ENCODE peak calls at places on chromosomes 4 and X, in eight cellular contexts. A is uterus, Z is sigmoid colon, R is HepG2, G is tibial nerve, E is Peyer's patch, F is spleen, N is adrenal gland. H is an unnamed sample. For H3K4me1, the result is how much of the 10 kb centered on the place peaks cover.

GRCh38 chrX:19214248-19214787 is 92.0 kb upstream of the ADGRG2 start:
- DNase-seq in E (no peak), Z (no peak), A (no peak), G (no peak), F (no peak), R (no peak), N (no peak), H (no peak)

GRCh38 chrX:77431227-77431626 is 16.0 kb upstream of the FGF16 start:
- DNase-seq in G (peak), R (no peak), E (no peak), A (no peak), N (no peak), Z (no peak), F (no peak), H (peak)

GRCh38 chr4:26022346-26022891 is 108.4 kb downstream of the SMIM20 start:
- DNase-seq in R (peak), N (no peak), G (no peak), A (no peak), E (no peak), F (no peak), Z (no peak), H (no peak)

GRCh38 chr4:3369781-3370660 is 71.7 kb upstream of the HGFAC start:
- DNase-seq in G (no peak), Z (peak), E (no peak), F (no peak), R (no peak), A (peak), N (no peak), H (no peak)

GRCh38 chrX:123975180-123975579 is 13.7 kb downstream of the STAG2 start:
- DNase-seq in A (no peak), F (no peak), E (no peak), N (no peak), G (no peak), Z (no peak), R (no peak), H (no peak)

GRCh38 chrX:54358424-54359211 is 772 bp upstream of the WNK3 start:
- DNase-seq in E (peak), A (peak), G (peak), Z (peak), R (no peak), N (peak), F (peak), H (peak)

GRCh38 chr4:3317011-3317655 is 24.3 kb downstream of the RGS12 start:
- DNase-seq in A (no peak), G (no peak), N (no peak), E (no peak), Z (no peak), F (peak), R (no peak), H (peak)

GRCh38 chr4:111639120-111639519 is 506.1 kb upstream of the FAM241A start:
- DNase-seq in N (peak), E (no peak), A (no peak), Z (no peak), G (no peak), R (no peak), F (no peak), H (no peak)

GRCh38 chrX:40031861-40032422 is 65.8 kb downstream of the BCOR start:
- DNase-seq in R (no peak), N (peak), G (no peak), A (no peak), E (no peak), F (no peak), Z (no peak), H (no peak)

DNA sequence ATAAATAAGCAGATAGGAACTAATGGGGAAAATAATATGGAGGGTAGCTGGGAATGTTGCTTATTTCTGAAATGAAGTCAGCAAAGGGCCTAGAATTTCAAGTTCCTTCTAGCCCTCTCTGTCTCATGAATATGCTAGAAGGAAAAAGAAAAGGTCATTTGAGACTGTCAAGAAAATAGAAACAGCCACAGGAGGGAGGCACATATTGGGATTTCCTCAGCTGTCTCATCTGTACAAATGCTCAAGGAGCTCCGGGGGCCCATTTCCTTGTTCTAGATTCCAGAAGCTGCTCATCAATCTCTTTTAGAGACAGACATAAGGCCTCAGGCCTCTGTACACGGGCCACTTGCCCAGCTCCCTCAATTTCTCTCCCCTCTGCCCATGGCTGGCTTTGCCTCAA is 127.6 kb upstream of the ETNPPL start:
- DNase-seq in Z (no peak), F (no peak), G (no peak), R (no peak), N (no peak), E (no peak), A (no peak), H (no peak)
- TF ChIP-seq CTCF in Z (no peak), F (no peak), G (no peak), R (no peak), N (no peak), E (no peak), A (no peak), H (no peak)

GRCh38 chr4:83387922-83388676 is 53.5 kb upstream of the HPSE start:
- DNase-seq in F (no peak), A (no peak), N (peak), R (no peak), E (no peak), Z (no peak), G (no peak), H (no peak)
- H3K4me1 ChIP-seq in F (under half), A (under half), N (under half), R (under half), E (under half), Z (under half), G (under half), H (under half)

GRCh38 chrX:47581731-47582647 is at the start of gene TIMP1:
- DNase-seq in F (peak), N (peak), G (peak), Z (peak), A (peak), E (peak), R (peak), H (peak)
- TF ChIP-seq POLR2A in F (no peak), N (no peak), G (no peak), Z (no peak), A (peak), E (no peak), R (no peak), H (peak)

GRCh38 chr4:84492290-84492689 is 6.8 kb downstream of the NKX6-1 start:
- DNase-seq in R (no peak), Z (no peak), G (no peak), E (no peak), N (no peak), F (no peak), A (no peak), H (no peak)
- TF ChIP-seq CTCF in R (no peak), Z (no peak), G (no peak), E (no peak), N (no peak), F (no peak), A (no peak), H (no peak)

DNA sequence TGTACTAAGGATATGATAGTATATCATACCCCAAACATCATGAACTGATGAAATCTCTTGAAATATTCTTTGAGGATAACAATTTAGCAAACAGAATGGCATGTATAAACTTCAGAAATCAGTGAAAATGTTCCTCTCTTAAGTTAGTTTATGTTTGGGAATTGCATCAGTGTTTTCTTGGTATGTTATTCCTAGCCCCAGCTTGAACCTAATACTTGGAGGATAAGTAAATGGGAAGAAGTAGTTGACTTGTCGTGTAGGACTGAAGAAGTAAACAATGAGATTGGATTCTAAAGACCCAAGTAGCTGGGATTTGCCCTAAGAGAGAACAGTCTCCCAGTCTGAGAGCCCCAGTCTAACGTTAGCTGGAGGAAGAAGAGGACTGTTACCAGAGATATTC is 355.7 kb downstream of the GALNTL6 start:
- DNase-seq in Z (no peak), G (no peak), F (no peak), R (no peak), E (no peak), A (no peak), N (no peak), H (no peak)
- H3K4me1 ChIP-seq in Z (under half), G (under half), F (under half), R (under half), E (under half), A (under half), N (under half), H (under half)

DNA sequence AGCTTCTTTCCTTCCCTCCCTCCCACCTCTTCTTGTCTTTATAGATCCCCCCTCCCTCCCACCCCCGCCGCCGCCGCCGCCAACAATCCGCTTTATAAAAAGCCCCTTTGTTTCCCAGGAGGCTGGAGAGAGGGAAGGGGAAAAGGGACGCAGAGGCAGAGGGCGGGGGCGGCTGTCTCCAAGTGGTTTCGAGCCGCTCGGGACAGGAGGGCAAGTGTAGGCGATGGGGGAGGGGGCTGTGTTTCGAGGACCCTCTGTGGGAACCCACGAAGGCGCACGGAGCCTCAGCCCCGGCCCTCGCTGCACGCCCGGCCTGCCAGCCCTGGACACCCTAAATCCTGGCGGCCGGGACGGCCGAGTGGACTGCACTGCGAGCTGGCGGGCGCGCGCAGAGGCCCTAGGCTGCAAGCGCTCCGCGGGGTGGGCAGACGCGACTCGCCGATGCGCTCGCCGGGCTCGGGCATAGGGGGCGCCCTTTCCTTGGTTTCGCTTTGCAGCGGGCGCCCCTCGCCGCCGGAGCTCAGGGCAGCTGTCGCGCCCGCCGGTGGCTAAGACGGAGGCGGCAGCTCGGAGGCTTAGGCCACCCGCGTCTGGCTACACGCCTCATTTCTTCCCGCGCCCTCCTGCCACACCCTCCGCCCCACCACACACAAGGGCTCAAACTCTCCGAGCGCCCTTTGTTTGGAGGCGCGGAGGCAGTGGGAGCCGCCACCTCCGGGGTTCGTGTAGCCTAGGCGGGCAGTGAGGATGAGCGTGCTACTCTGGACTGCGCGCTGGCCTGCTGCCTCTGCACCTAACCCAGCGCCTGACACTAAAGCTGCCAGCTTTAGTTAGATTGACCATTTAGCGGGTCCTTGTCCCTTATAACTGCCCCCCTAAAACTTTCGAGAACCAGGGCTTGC is 2.2 kb downstream of the MAMLD1 start:
- DNase-seq in G (peak), E (peak), N (peak), Z (peak), F (peak), A (peak), R (no peak), H (peak)
- TF ChIP-seq POLR2A in G (no peak), E (no peak), N (peak), Z (peak), F (no peak), A (peak), R (no peak), H (peak)

DNA sequence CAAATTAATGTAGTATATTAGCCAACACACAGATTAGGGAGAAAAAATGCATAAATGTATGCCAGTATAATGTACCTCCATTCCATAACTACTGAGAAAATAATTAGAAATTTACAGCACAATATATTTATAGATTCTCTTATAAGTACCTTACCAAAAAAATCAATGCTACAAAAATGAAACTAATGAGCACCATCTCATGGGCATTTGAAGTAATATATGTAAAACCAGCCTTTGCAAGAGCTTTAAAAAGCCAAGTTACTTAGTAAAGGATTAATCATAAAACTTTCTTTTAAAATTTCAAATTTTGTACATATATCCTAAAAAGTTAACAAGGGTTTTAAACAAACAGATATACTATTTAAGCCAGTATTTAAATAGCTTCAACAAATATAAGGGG is 43.2 kb downstream of the LRBA start:
- DNase-seq in E (no peak), Z (no peak), N (no peak), F (no peak), A (no peak), G (no peak), R (no peak), H (no peak)
- TF ChIP-seq CTCF in E (no peak), Z (no peak), N (no peak), F (no peak), A (no peak), G (no peak), R (no peak), H (no peak)